ENCODE peak calls at places on chromosomes 4 and X, in nine cellular contexts. A is suprapubic skin, B is GM12892, R is GM12891, I is A549, Z is vagina, D is IMR-90, Y is esophagus squamous epithelium, F is GM12878. C is an unnamed sample.

GRCh38 chr4:81314196-81314896 is 99.3 kb upstream of the PRKG2 start:
- DNase-seq in A (no peak), B (no peak), R (no peak), I (no peak), Z (no peak), D (peak; percentile 91), Y (no peak), F (no peak), C (no peak)

GRCh38 chrX:41666251-41666650 is 22.5 kb upstream of the GPR34 start:
- DNase-seq in A (no peak), B (no peak), R (no peak), I (no peak), Z (no peak), D (peak; percentile 36), Y (no peak), F (no peak), C (no peak)

GRCh38 chrX:66914082-66914481 is 275.2 kb upstream of the EDA2R start:
- DNase-seq in A (no peak), B (no peak), R (no peak), I (no peak), Z (no peak), D (no peak), Y (no peak), F (no peak), C (no peak)

GRCh38 chr4:123444298-123444731 is 47.7 kb downstream of the SPRY1 start:
- DNase-seq in A (no peak), B (no peak), R (no peak), I (no peak), Z (no peak), D (peak; percentile 56), Y (no peak), F (peak; percentile 45), C (no peak)

GRCh38 chr4:99826016-99826415 is 9.4 kb downstream of the DAPP1 start:
- DNase-seq in A (no peak), B (no peak), R (no peak), I (no peak), Z (no peak), D (no peak), Y (no peak), F (no peak), C (no peak)

GRCh38 chrX:2696698-2697215 is 5.7 kb downstream of the CD99 start:
- DNase-seq in A (no peak), B (no peak), R (peak; percentile 42), I (no peak), Z (no peak), D (peak; percentile 90), Y (no peak), F (peak; percentile 92), C (no peak)

GRCh38 chr4:145048817-145049216 is 49.2 kb downstream of the ANAPC10 start:
- DNase-seq in A (no peak), B (no peak), R (no peak), I (no peak), Z (no peak), D (no peak), Y (no peak), F (no peak), C (no peak)

GRCh38 chr4:120158860-120159259 is 92.2 kb upstream of the MAD2L1 start:
- DNase-seq in A (no peak), B (no peak), R (no peak), I (no peak), Z (no peak), D (no peak), Y (no peak), F (no peak), C (no peak)

GRCh38 chrX:43585922-43586321 is 70.2 kb upstream of the MAOA start:
- DNase-seq in A (no peak), B (no peak), R (no peak), I (no peak), Z (no peak), D (no peak), Y (no peak), F (no peak), C (no peak)

GRCh38 chrX:43586855-43587254 is 69.2 kb upstream of the MAOA start:
- DNase-seq in A (no peak), B (no peak), R (no peak), I (no peak), Z (no peak), D (no peak), Y (no peak), F (no peak), C (no peak)

GRCh38 chrX:43592597-43592996 is 63.5 kb upstream of the MAOA start:
- DNase-seq in A (no peak), B (no peak), R (no peak), I (no peak), Z (no peak), D (no peak), Y (no peak), F (no peak), C (no peak)

DNA sequence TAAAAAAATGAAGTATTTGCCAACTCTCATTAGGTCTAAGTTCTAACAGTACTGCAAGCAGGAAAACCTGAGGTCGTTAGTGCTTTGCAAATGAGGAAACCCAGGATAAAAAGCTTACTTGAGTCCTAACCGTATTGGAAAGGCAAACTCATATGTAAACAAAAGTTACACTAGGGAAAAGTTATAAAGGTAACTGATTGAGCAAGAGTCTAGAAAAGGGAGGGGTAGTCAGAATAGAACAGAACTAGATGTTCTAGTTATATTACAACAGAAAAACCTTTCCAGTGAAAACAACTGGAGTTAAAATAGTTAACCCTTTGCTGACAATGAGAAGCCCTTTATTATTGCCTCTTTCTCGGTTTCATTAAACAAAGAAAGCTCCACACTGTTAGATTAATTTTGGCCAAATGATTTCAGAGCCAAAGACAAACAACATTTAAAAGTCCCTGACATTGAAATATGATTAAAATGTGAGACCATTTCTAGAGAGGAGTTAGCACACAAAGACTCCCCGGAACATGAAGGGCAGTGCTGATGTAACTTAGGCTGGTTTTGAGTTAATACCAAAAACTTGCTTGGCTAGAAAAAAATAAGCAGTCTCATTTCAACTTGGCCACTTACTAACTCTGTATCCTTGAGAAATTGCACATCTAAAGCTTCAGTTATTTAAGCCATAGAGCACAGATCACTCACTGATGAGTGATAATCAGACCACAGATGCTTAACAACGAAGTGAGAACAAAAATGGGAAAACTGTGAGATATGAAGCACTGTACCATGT is 66.2 kb upstream of the MAOA start:
- DNase-seq in A (no peak), B (no peak), R (no peak), I (no peak), Z (no peak), D (no peak), Y (no peak), F (no peak), C (no peak)
- TF ChIP-seq POLR2A in A (no peak), B (no peak), R (no peak), I (no peak), Z (no peak), D (no peak), Y (no peak), F (no peak), C (no peak)

GRCh38 chr4:109811707-109812106 is 3.9 kb upstream of the GAR1 start:
- DNase-seq in A (no peak), B (no peak), R (no peak), I (no peak), Z (no peak), D (no peak), Y (no peak), F (no peak), C (no peak)

GRCh38 chr4:109816082-109816442 is 500 bp downstream of the GAR1 start:
- DNase-seq in A (no peak), B (no peak), R (peak; percentile 6), I (no peak), Z (no peak), D (no peak), Y (no peak), F (no peak), C (no peak)

GRCh38 chr4:109818268-109818667 is 2.7 kb downstream of the GAR1 start:
- DNase-seq in A (no peak), B (no peak), R (no peak), I (no peak), Z (no peak), D (no peak), Y (no peak), F (no peak), C (no peak)

GRCh38 chr4:109816894-109817293 is 1.3 kb downstream of the GAR1 start:
- DNase-seq in A (no peak), B (no peak), R (no peak), I (no peak), Z (no peak), D (no peak), Y (no peak), F (no peak), C (no peak)

DNA sequence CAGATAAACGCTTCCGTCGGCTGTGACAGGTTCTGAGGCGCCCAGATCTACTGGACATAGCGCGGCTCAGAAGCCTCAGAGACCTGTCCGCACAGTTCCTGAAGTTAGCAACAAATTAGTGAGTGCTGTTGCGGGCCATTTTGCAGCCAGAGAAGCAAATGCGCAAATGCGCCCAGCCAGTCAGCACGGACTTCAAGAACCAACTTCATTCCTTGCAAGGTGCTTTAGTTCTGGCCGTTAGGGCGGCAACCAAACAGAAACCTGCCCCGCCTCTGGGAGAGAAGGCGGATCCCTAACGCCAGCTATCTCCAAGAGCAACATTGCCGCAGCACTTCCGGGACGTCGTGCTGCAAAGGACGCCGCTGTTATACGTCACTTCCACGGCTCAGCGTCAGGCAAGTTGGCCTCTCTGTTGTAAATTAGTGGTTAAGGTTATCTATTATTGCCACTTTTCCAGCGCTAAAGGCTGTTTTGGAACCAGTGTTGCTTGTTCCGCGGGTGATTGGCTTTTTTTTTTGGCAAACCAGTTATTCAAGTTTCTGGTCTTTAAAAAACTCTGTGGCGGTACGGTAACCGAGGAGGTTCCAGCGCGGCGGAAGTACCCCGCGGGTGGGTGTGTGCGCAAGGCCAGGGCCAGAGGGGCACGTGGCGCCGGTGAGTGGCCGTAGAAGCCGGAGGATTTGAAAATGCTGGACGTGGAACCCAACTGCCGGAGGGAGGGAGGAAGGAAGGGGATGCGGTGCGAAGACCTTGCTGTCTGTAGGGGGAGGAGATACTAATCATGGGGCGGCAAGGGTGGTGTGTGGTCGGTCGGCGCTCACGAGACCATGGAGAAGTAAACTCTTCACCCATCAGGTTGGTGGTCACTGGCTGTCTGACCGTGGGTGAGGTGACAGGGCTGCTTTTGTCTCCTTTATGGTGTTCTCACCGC is at the start of gene GAR1:
- DNase-seq in A (peak; percentile 94), B (peak; percentile 76), R (peak; percentile 69), I (peak; percentile 85), Z (no peak), D (peak; percentile 92), Y (peak; percentile 62), F (peak; percentile 72), C (peak; percentile 72)
- TF ChIP-seq POLR2A in A (no peak), B (peak; percentile 60), R (peak; percentile 83), I (peak; percentile 18), Z (no peak), D (peak; percentile 32), Y (no peak), F (peak; percentile 81), C (peak; percentile 35)

GRCh38 chrX:51336584-51336983 is 4.0 kb downstream of the NUDT10 start:
- DNase-seq in A (no peak), B (peak; percentile 16), R (no peak), I (peak; percentile 22), Z (no peak), D (peak; percentile 40), Y (no peak), F (no peak), C (no peak)

GRCh38 chrX:51334276-51334675 is 1.7 kb downstream of the NUDT10 start:
- DNase-seq in A (no peak), B (no peak), R (no peak), I (no peak), Z (no peak), D (no peak), Y (no peak), F (no peak), C (no peak)

GRCh38 chrX:51332188-51332942 is at the start of gene NUDT10:
- DNase-seq in A (no peak), B (peak; percentile 4), R (no peak), I (no peak), Z (no peak), D (peak; percentile 10), Y (no peak), F (no peak), C (no peak)
- TF ChIP-seq POLR2A in A (no peak), B (no peak), R (no peak), I (peak; percentile 8), Z (no peak), D (no peak), Y (no peak), F (no peak), C (no peak)

GRCh38 chrX:34656842-34657780 is at the start of gene TMEM47:
- DNase-seq in A (peak; percentile 69), B (no peak), R (peak; percentile 7), I (peak; percentile 40), Z (no peak), D (peak; percentile 70), Y (no peak), F (no peak), C (peak; percentile 17)
- TF ChIP-seq POLR2A in A (peak; percentile 25), B (no peak), R (no peak), I (peak; percentile 12), Z (no peak), D (peak; percentile 81), Y (no peak), F (no peak), C (no peak)

C was measured in H54.